ENCODE peak calls at places on chromosomes 12 and 14, in eight cellular contexts. H, W, N, O, M, V, F and L are unnamed samples.

GRCh38 chr12:53324113-53324778 is 2.8 kb upstream of the AAAS start:
- DNase-seq in F (peak; percentile 72), N (peak; percentile 30), V (no peak), H (no peak), O (peak; percentile 83), M (no peak), W (no peak), L (peak; percentile 58)

GRCh38 chr12:85955127-85955526 is 81.0 kb downstream of the NTS start:
- DNase-seq in V (no peak), O (no peak), W (no peak), F (no peak), N (no peak), M (no peak), H (no peak), L (no peak)

GRCh38 chr14:91918159-91918883 is 29.2 kb downstream of the FBLN5 start:
- DNase-seq in V (no peak), O (no peak), M (no peak), W (no peak), F (no peak), N (no peak), H (no peak), L (no peak)

GRCh38 chr12:80946591-80946990 is 8.9 kb upstream of the LIN7A start:
- DNase-seq in M (no peak), F (no peak), H (no peak), O (no peak), V (no peak), W (no peak), N (no peak), L (no peak)

GRCh38 chr14:64623576-64624165 is 73.9 kb downstream of the PPP1R36 start:
- DNase-seq in V (no peak), F (no peak), O (no peak), W (no peak), H (no peak), N (no peak), M (no peak), L (no peak)

GRCh38 chr12:69822205-69822860 is 2.7 kb upstream of the MYRFL start:
- DNase-seq in W (no peak), F (no peak), M (no peak), N (no peak), V (no peak), O (no peak), H (no peak), L (no peak)

GRCh38 chr12:100926669-100927248 is 132.2 kb downstream of the ANO4 start:
- DNase-seq in W (no peak), H (no peak), F (no peak), M (no peak), N (no peak), O (no peak), V (no peak), L (no peak)

GRCh38 chr12:66803972-66804371 is 125.1 kb upstream of the GRIP1 start:
- DNase-seq in M (no peak), H (no peak), V (peak; percentile 64), F (no peak), O (no peak), N (no peak), W (no peak), L (no peak)

GRCh38 chr12:13450231-13451080 is 253.9 kb downstream of the EMP1 start:
- DNase-seq in O (no peak), W (no peak), M (no peak), V (no peak), H (no peak), N (no peak), F (no peak), L (no peak)

GRCh38 chr14:89458713-89459112 is 41.7 kb upstream of the FOXN3 start:
- DNase-seq in F (no peak), M (no peak), H (no peak), O (no peak), V (no peak), W (no peak), N (no peak), L (no peak)

GRCh38 chr14:92482621-92483319 is 30.8 kb upstream of the RIN3 start:
- DNase-seq in F (no peak), N (no peak), W (no peak), V (no peak), M (no peak), H (no peak), O (peak; percentile 44), L (no peak)

GRCh38 chr14:77859934-77860570 is 60.1 kb downstream of the ADCK1 start:
- DNase-seq in M (no peak), O (no peak), H (no peak), V (no peak), W (no peak), F (no peak), N (no peak), L (no peak)